ENCODE peak calls at places on chromosomes 7 and 10, in four cellular contexts. One of them, this sample, is unnamed.

GRCh38 chr7:132485600-132486594 is 90.4 kb downstream of the PLXNA4 start:
- DNase-seq in HFFc6: no peak
- DNase-seq in astrocyte of the spinal cord: no peak
- DNase-seq in MCF 10A: no peak
- DNase-seq in this sample: no peak

GRCh38 chr10:101780818-101781654 is 2.2 kb downstream of the NPM3 start:
- DNase-seq in HFFc6: peak; percentile 56
- DNase-seq in astrocyte of the spinal cord: peak; percentile 55
- DNase-seq in MCF 10A: peak; percentile 71
- DNase-seq in this sample: peak; percentile 86

GRCh38 chr7:77904252-77904651 is 105.7 kb downstream of the PHTF2 start:
- DNase-seq in HFFc6: no peak
- DNase-seq in astrocyte of the spinal cord: no peak
- DNase-seq in MCF 10A: no peak
- DNase-seq in this sample: no peak

GRCh38 chr7:144908324-144908723 is 72.5 kb upstream of the TPK1 start:
- DNase-seq in HFFc6: no peak
- DNase-seq in astrocyte of the spinal cord: no peak
- DNase-seq in MCF 10A: no peak
- DNase-seq in this sample: no peak

GRCh38 chr7:98214811-98215321 is 3.6 kb downstream of the BHLHA15 start:
- DNase-seq in HFFc6: no peak
- DNase-seq in astrocyte of the spinal cord: no peak
- DNase-seq in MCF 10A: no peak
- DNase-seq in this sample: no peak

GRCh38 chr10:36946598-36946997 is 178.8 kb upstream of the ANKRD30A start:
- DNase-seq in HFFc6: no peak
- DNase-seq in astrocyte of the spinal cord: no peak
- DNase-seq in MCF 10A: no peak
- DNase-seq in this sample: no peak

GRCh38 chr10:99432047-99432446 is 1.6 kb upstream of the GOT1 start:
- DNase-seq in HFFc6: no peak
- DNase-seq in astrocyte of the spinal cord: no peak
- DNase-seq in MCF 10A: no peak
- DNase-seq in this sample: no peak

GRCh38 chr10:87817291-87817872 is 644 bp downstream of the ATAD1 start:
- DNase-seq in HFFc6: no peak
- DNase-seq in astrocyte of the spinal cord: peak; percentile 7
- DNase-seq in MCF 10A: peak; percentile 12
- DNase-seq in this sample: peak; percentile 8

GRCh38 chr7:3956949-3957348 is 655.9 kb downstream of the SDK1 start:
- DNase-seq in HFFc6: no peak
- DNase-seq in astrocyte of the spinal cord: no peak
- DNase-seq in MCF 10A: no peak
- DNase-seq in this sample: no peak

GRCh38 chr7:69682518-69682917 is 84.2 kb downstream of the AUTS2 start:
- DNase-seq in HFFc6: no peak
- DNase-seq in astrocyte of the spinal cord: no peak
- DNase-seq in MCF 10A: no peak
- DNase-seq in this sample: no peak

GRCh38 chr7:133369130-133369529 is 116.3 kb downstream of the EXOC4 start:
- DNase-seq in HFFc6: no peak
- DNase-seq in astrocyte of the spinal cord: no peak
- DNase-seq in MCF 10A: no peak
- DNase-seq in this sample: no peak

GRCh38 chr7:105365541-105366534 is 22.9 kb downstream of the SRPK2 start:
- DNase-seq in HFFc6: no peak
- DNase-seq in astrocyte of the spinal cord: no peak
- DNase-seq in MCF 10A: no peak
- DNase-seq in this sample: no peak

GRCh38 chr7:593324-594115 is 73.9 kb upstream of the PDGFA start:
- DNase-seq in HFFc6: no peak
- DNase-seq in astrocyte of the spinal cord: no peak
- DNase-seq in MCF 10A: no peak
- DNase-seq in this sample: no peak

GRCh38 chr10:103949728-103950127 is 17.2 kb upstream of the SLK start:
- DNase-seq in HFFc6: no peak
- DNase-seq in astrocyte of the spinal cord: no peak
- DNase-seq in MCF 10A: no peak
- DNase-seq in this sample: no peak

GRCh38 chr7:141393056-141393455 is 158.2 kb upstream of the AGK start:
- DNase-seq in HFFc6: no peak
- DNase-seq in astrocyte of the spinal cord: no peak
- DNase-seq in MCF 10A: no peak
- DNase-seq in this sample: no peak

GRCh38 chr7:95470452-95470851 is 15.3 kb upstream of the ASB4 start:
- DNase-seq in HFFc6: no peak
- DNase-seq in astrocyte of the spinal cord: peak; percentile 75
- DNase-seq in MCF 10A: peak; percentile 72
- DNase-seq in this sample: peak; percentile 42

GRCh38 chr7:44279731-44280505 is 45.5 kb downstream of the CAMK2B start:
- DNase-seq in HFFc6: no peak
- DNase-seq in astrocyte of the spinal cord: no peak
- DNase-seq in MCF 10A: no peak
- DNase-seq in this sample: no peak

GRCh38 chr10:660980-661890 is 28.2 kb downstream of the DIP2C start:
- DNase-seq in HFFc6: no peak
- DNase-seq in astrocyte of the spinal cord: no peak
- DNase-seq in MCF 10A: no peak
- DNase-seq in this sample: no peak

GRCh38 chr10:80471009-80471408 is 16.9 kb downstream of the TSPAN14 start:
- DNase-seq in HFFc6: no peak
- DNase-seq in astrocyte of the spinal cord: no peak
- DNase-seq in MCF 10A: peak; percentile 86
- DNase-seq in this sample: no peak

GRCh38 chr10:45419673-45420020 is 45.6 kb downstream of the ALOX5 start:
- DNase-seq in HFFc6: no peak
- DNase-seq in astrocyte of the spinal cord: no peak
- DNase-seq in MCF 10A: no peak
- DNase-seq in this sample: no peak

GRCh38 chr10:87658858-87659555 is 671 bp upstream of the PAPSS2 start:
- DNase-seq in HFFc6: no peak
- DNase-seq in astrocyte of the spinal cord: peak; percentile 18
- DNase-seq in MCF 10A: no peak
- DNase-seq in this sample: no peak

GRCh38 chr10:42422911-42423310 is 215.5 kb downstream of the ZNF33B start:
- DNase-seq in HFFc6: no peak
- DNase-seq in astrocyte of the spinal cord: no peak
- DNase-seq in MCF 10A: no peak
- DNase-seq in this sample: no peak

GRCh38 chr7:17640730-17641377 is 299.4 kb downstream of the SNX13 start:
- DNase-seq in HFFc6: peak; percentile 23
- DNase-seq in astrocyte of the spinal cord: peak; percentile 53
- DNase-seq in MCF 10A: peak; percentile 66
- DNase-seq in this sample: peak; percentile 51